ENCODE peak calls at places on chromosome 22, in six cellular contexts. One of them, this sample, is unnamed.

GRCh38 chr22:25818541-25818940 is 76.6 kb downstream of the MYO18B start:
- DNase-seq in stimulated activated CD8-positive, alpha-beta memory T cell treated with anti-CD3 and anti-CD28 coated beads, Interleukin-15, amount 100 ng/mL, for 1 hour: no peak
- DNase-seq in activated CD4-positive, alpha-beta T cell treated with anti-CD3 and anti-CD28 coated beads for 4 hours: no peak
- DNase-seq in omental fat pad: no peak
- DNase-seq in HTR-8/SVneo: no peak
- DNase-seq in M059J: no peak
- DNase-seq in this sample: no peak

GRCh38 chr22:44689173-44689572 is 12.8 kb upstream of the PRR5 start:
- DNase-seq in stimulated activated CD8-positive, alpha-beta memory T cell treated with anti-CD3 and anti-CD28 coated beads, Interleukin-15, amount 100 ng/mL, for 1 hour: no peak
- DNase-seq in omental fat pad: no peak
- DNase-seq in HTR-8/SVneo: no peak
- DNase-seq in M059J: no peak
- DNase-seq in activated CD4-positive, alpha-beta T cell treated with anti-CD3 and anti-CD28 coated beads for 4 hours: no peak
- DNase-seq in this sample: no peak

GRCh38 chr22:27113211-27114030 is 456.0 kb downstream of the MIAT start:
- DNase-seq in M059J: peak
- DNase-seq in activated CD4-positive, alpha-beta T cell treated with anti-CD3 and anti-CD28 coated beads for 4 hours: no peak
- DNase-seq in omental fat pad: peak
- DNase-seq in HTR-8/SVneo: peak
- DNase-seq in stimulated activated CD8-positive, alpha-beta memory T cell treated with anti-CD3 and anti-CD28 coated beads, Interleukin-15, amount 100 ng/mL, for 1 hour: no peak
- DNase-seq in this sample: no peak

GRCh38 chr22:50548046-50548912 is 2.6 kb downstream of the KLHDC7B start:
- DNase-seq in M059J: no peak
- DNase-seq in activated CD4-positive, alpha-beta T cell treated with anti-CD3 and anti-CD28 coated beads for 4 hours: peak
- DNase-seq in omental fat pad: no peak
- DNase-seq in HTR-8/SVneo: no peak
- DNase-seq in stimulated activated CD8-positive, alpha-beta memory T cell treated with anti-CD3 and anti-CD28 coated beads, Interleukin-15, amount 100 ng/mL, for 1 hour: no peak
- DNase-seq in this sample: no peak

GRCh38 chr22:44005524-44005923 is 18.6 kb upstream of the PARVB start:
- DNase-seq in M059J: no peak
- DNase-seq in stimulated activated CD8-positive, alpha-beta memory T cell treated with anti-CD3 and anti-CD28 coated beads, Interleukin-15, amount 100 ng/mL, for 1 hour: no peak
- DNase-seq in omental fat pad: no peak
- DNase-seq in activated CD4-positive, alpha-beta T cell treated with anti-CD3 and anti-CD28 coated beads for 4 hours: no peak
- DNase-seq in HTR-8/SVneo: no peak
- DNase-seq in this sample: no peak

GRCh38 chr22:42945736-42946135 is 69.2 kb downstream of the PACSIN2 start:
- DNase-seq in activated CD4-positive, alpha-beta T cell treated with anti-CD3 and anti-CD28 coated beads for 4 hours: no peak
- DNase-seq in HTR-8/SVneo: no peak
- DNase-seq in omental fat pad: no peak
- DNase-seq in M059J: peak
- DNase-seq in stimulated activated CD8-positive, alpha-beta memory T cell treated with anti-CD3 and anti-CD28 coated beads, Interleukin-15, amount 100 ng/mL, for 1 hour: no peak
- DNase-seq in this sample: no peak

GRCh38 chr22:22692707-22693530 is 48.5 kb downstream of the GGTLC2 start:
- DNase-seq in HTR-8/SVneo: no peak
- DNase-seq in activated CD4-positive, alpha-beta T cell treated with anti-CD3 and anti-CD28 coated beads for 4 hours: peak
- DNase-seq in M059J: peak
- DNase-seq in stimulated activated CD8-positive, alpha-beta memory T cell treated with anti-CD3 and anti-CD28 coated beads, Interleukin-15, amount 100 ng/mL, for 1 hour: peak
- DNase-seq in omental fat pad: no peak
- DNase-seq in this sample: peak

GRCh38 chr22:24706732-24707476 is 67.6 kb downstream of the PIWIL3 start:
- DNase-seq in M059J: no peak
- DNase-seq in HTR-8/SVneo: no peak
- DNase-seq in stimulated activated CD8-positive, alpha-beta memory T cell treated with anti-CD3 and anti-CD28 coated beads, Interleukin-15, amount 100 ng/mL, for 1 hour: no peak
- DNase-seq in omental fat pad: no peak
- DNase-seq in activated CD4-positive, alpha-beta T cell treated with anti-CD3 and anti-CD28 coated beads for 4 hours: peak
- DNase-seq in this sample: no peak

GRCh38 chr22:29330291-29330690 is 14.8 kb upstream of the RASL10A start:
- DNase-seq in HTR-8/SVneo: no peak
- DNase-seq in omental fat pad: no peak
- DNase-seq in stimulated activated CD8-positive, alpha-beta memory T cell treated with anti-CD3 and anti-CD28 coated beads, Interleukin-15, amount 100 ng/mL, for 1 hour: no peak
- DNase-seq in activated CD4-positive, alpha-beta T cell treated with anti-CD3 and anti-CD28 coated beads for 4 hours: no peak
- DNase-seq in M059J: no peak
- DNase-seq in this sample: no peak